ENCODE peak calls at places on chromosome 13, in five cellular contexts. One of them, this sample, is unnamed.

GRCh38 chr13:106599875-106600797 is 32.2 kb upstream of the ARGLU1 start:
- DNase-seq in left ventricle myocardium inferior: no peak
- DNase-seq in effector memory CD4-positive, alpha-beta T cell: no peak
- DNase-seq in foreskin keratinocyte: no peak
- DNase-seq in dorsolateral prefrontal cortex: no peak
- DNase-seq in this sample: no peak

GRCh38 chr13:66577358-66577757 is 652.8 kb downstream of the PCDH9 start:
- DNase-seq in dorsolateral prefrontal cortex: no peak
- DNase-seq in foreskin keratinocyte: no peak
- DNase-seq in effector memory CD4-positive, alpha-beta T cell: no peak
- DNase-seq in left ventricle myocardium inferior: no peak
- DNase-seq in this sample: no peak

GRCh38 chr13:26480246-26480855 is 77.1 kb upstream of the WASF3 start:
- DNase-seq in dorsolateral prefrontal cortex: no peak
- DNase-seq in effector memory CD4-positive, alpha-beta T cell: no peak
- DNase-seq in foreskin keratinocyte: no peak
- DNase-seq in left ventricle myocardium inferior: no peak
- DNase-seq in this sample: no peak

GRCh38 chr13:89925107-89925506 is 1422.4 kb upstream of the MIR17HG start:
- DNase-seq in dorsolateral prefrontal cortex: no peak
- DNase-seq in foreskin keratinocyte: no peak
- DNase-seq in effector memory CD4-positive, alpha-beta T cell: no peak
- DNase-seq in left ventricle myocardium inferior: no peak
- DNase-seq in this sample: no peak

GRCh38 chr13:29703421-29703820 is 107.9 kb upstream of the SLC7A1 start:
- DNase-seq in left ventricle myocardium inferior: no peak
- DNase-seq in dorsolateral prefrontal cortex: no peak
- DNase-seq in effector memory CD4-positive, alpha-beta T cell: no peak
- DNase-seq in foreskin keratinocyte: no peak
- DNase-seq in this sample: no peak

GRCh38 chr13:103066991-103067390 is 774 bp upstream of the SLC10A2 start:
- DNase-seq in foreskin keratinocyte: no peak
- DNase-seq in left ventricle myocardium inferior: no peak
- DNase-seq in effector memory CD4-positive, alpha-beta T cell: no peak
- DNase-seq in dorsolateral prefrontal cortex: no peak
- DNase-seq in this sample: no peak

GRCh38 chr13:113860579-113861432 is 3.1 kb downstream of the GAS6 start:
- DNase-seq in left ventricle myocardium inferior: no peak
- DNase-seq in effector memory CD4-positive, alpha-beta T cell: no peak
- DNase-seq in foreskin keratinocyte: no peak
- DNase-seq in dorsolateral prefrontal cortex: peak; percentile 8
- DNase-seq in this sample: no peak

GRCh38 chr13:87344176-87344575 is 327.0 kb upstream of the SLITRK5 start:
- DNase-seq in effector memory CD4-positive, alpha-beta T cell: no peak
- DNase-seq in left ventricle myocardium inferior: no peak
- DNase-seq in foreskin keratinocyte: peak; percentile 4
- DNase-seq in dorsolateral prefrontal cortex: no peak
- DNase-seq in this sample: no peak

GRCh38 chr13:57612568-57612967 is 19.0 kb upstream of the PCDH17 start:
- DNase-seq in foreskin keratinocyte: no peak
- DNase-seq in effector memory CD4-positive, alpha-beta T cell: no peak
- DNase-seq in dorsolateral prefrontal cortex: no peak
- DNase-seq in left ventricle myocardium inferior: no peak
- DNase-seq in this sample: no peak

GRCh38 chr13:110301606-110302131 is 5.3 kb downstream of the COL4A1 start:
- DNase-seq in effector memory CD4-positive, alpha-beta T cell: no peak
- DNase-seq in foreskin keratinocyte: no peak
- DNase-seq in dorsolateral prefrontal cortex: no peak
- DNase-seq in left ventricle myocardium inferior: no peak
- DNase-seq in this sample: no peak

GRCh38 chr13:112053744-112054615 is 13.0 kb upstream of the SOX1 start:
- DNase-seq in foreskin keratinocyte: no peak
- DNase-seq in dorsolateral prefrontal cortex: no peak
- DNase-seq in effector memory CD4-positive, alpha-beta T cell: no peak
- DNase-seq in left ventricle myocardium inferior: no peak
- DNase-seq in this sample: peak; percentile 68
- H3K27me3 ChIP-seq in foreskin keratinocyte: peaks cover 77% of the 10 kb centered on the region
- H3K27me3 ChIP-seq in dorsolateral prefrontal cortex: peaks cover 4% of the 10 kb centered on the region
- H3K27me3 ChIP-seq in effector memory CD4-positive, alpha-beta T cell: peaks cover 54% of the 10 kb centered on the region
- H3K27me3 ChIP-seq in left ventricle myocardium inferior: peaks cover 100% of the 10 kb centered on the region
- H3K27me3 ChIP-seq in this sample: peaks cover 74% of the 10 kb centered on the region

DNA sequence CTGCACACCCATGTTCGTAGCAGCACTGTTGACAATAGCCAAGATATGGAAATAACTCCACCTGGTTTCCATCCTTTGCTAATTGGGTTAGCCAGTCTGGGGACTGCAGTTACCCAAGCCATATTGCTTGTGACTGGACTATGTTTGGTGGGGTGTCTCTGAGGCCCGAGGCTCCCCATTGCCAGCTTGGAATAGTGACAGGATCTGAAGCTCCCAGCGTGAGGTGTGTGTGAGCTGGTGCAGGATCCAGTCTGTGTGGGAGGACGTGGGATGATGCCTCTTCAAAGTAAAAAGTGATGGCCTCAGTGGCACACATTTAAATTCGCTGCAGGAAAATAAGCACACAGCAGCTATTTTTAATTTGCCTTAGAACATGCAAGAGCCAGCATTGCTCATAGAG is 74.9 kb downstream of the TEX26 start:
- DNase-seq in foreskin keratinocyte: no peak
- DNase-seq in effector memory CD4-positive, alpha-beta T cell: no peak
- DNase-seq in dorsolateral prefrontal cortex: peak; percentile 34
- DNase-seq in left ventricle myocardium inferior: no peak
- DNase-seq in this sample: no peak
- H3K27me3 ChIP-seq in foreskin keratinocyte: peaks cover 2% of the 10 kb centered on the region
- H3K27me3 ChIP-seq in effector memory CD4-positive, alpha-beta T cell: peaks cover 2% of the 10 kb centered on the region
- H3K27me3 ChIP-seq in dorsolateral prefrontal cortex: no peaks in the 10 kb centered on the region
- H3K27me3 ChIP-seq in left ventricle myocardium inferior: peaks cover 91% of the 10 kb centered on the region
- H3K27me3 ChIP-seq in this sample: peaks cover 40% of the 10 kb centered on the region

GRCh38 chr13:111528513-111528912 is 208.1 kb downstream of the TEX29 start:
- DNase-seq in dorsolateral prefrontal cortex: no peak
- DNase-seq in left ventricle myocardium inferior: no peak
- DNase-seq in effector memory CD4-positive, alpha-beta T cell: no peak
- DNase-seq in foreskin keratinocyte: no peak
- DNase-seq in this sample: peak; percentile 6

GRCh38 chr13:111532111-111532510 is 211.7 kb downstream of the TEX29 start:
- DNase-seq in left ventricle myocardium inferior: no peak
- DNase-seq in effector memory CD4-positive, alpha-beta T cell: no peak
- DNase-seq in foreskin keratinocyte: no peak
- DNase-seq in dorsolateral prefrontal cortex: no peak
- DNase-seq in this sample: no peak

GRCh38 chr13:111530137-111530536 is 209.7 kb downstream of the TEX29 start:
- DNase-seq in foreskin keratinocyte: no peak
- DNase-seq in effector memory CD4-positive, alpha-beta T cell: no peak
- DNase-seq in left ventricle myocardium inferior: no peak
- DNase-seq in dorsolateral prefrontal cortex: no peak
- DNase-seq in this sample: peak; percentile 51

GRCh38 chr13:111533900-111534645 is 213.6 kb downstream of the TEX29 start:
- DNase-seq in left ventricle myocardium inferior: no peak
- DNase-seq in foreskin keratinocyte: no peak
- DNase-seq in dorsolateral prefrontal cortex: no peak
- DNase-seq in effector memory CD4-positive, alpha-beta T cell: no peak
- DNase-seq in this sample: no peak

DNA sequence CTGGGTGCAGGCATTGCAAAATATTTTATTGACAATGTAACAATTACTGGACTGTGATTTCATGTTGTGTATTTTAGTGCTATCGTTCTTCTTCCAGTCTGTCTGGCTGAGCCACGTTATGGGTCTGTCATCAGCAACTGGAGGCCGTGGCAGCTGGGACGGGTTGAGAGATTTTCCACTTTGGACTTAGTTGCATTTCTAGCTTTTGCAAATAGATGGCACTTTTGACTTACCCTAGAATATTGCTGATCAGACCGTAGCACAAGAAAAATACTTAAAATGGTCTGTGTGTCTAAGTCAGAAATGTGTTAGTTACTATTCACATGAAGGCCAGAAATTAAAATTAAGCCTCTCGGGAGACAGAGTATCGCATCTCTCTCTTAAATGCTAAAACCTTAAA is 211.1 kb downstream of the TEX29 start:
- DNase-seq in left ventricle myocardium inferior: no peak
- DNase-seq in effector memory CD4-positive, alpha-beta T cell: no peak
- DNase-seq in foreskin keratinocyte: no peak
- DNase-seq in dorsolateral prefrontal cortex: peak; percentile 46
- DNase-seq in this sample: no peak
- H3K27me3 ChIP-seq in left ventricle myocardium inferior: peaks cover 94% of the 10 kb centered on the region
- H3K27me3 ChIP-seq in effector memory CD4-positive, alpha-beta T cell: peaks cover 13% of the 10 kb centered on the region
- H3K27me3 ChIP-seq in foreskin keratinocyte: peaks cover 7% of the 10 kb centered on the region
- H3K27me3 ChIP-seq in dorsolateral prefrontal cortex: no peaks in the 10 kb centered on the region
- H3K27me3 ChIP-seq in this sample: peaks cover 25% of the 10 kb centered on the region

GRCh38 chr13:78593129-78593528 is 10.2 kb downstream of the POU4F1 start:
- DNase-seq in foreskin keratinocyte: no peak
- DNase-seq in dorsolateral prefrontal cortex: no peak
- DNase-seq in effector memory CD4-positive, alpha-beta T cell: no peak
- DNase-seq in left ventricle myocardium inferior: no peak
- DNase-seq in this sample: no peak

GRCh38 chr13:78593652-78594494 is 9.5 kb downstream of the POU4F1 start:
- DNase-seq in foreskin keratinocyte: no peak
- DNase-seq in left ventricle myocardium inferior: no peak
- DNase-seq in dorsolateral prefrontal cortex: no peak
- DNase-seq in effector memory CD4-positive, alpha-beta T cell: no peak
- DNase-seq in this sample: no peak

GRCh38 chr13:78587395-78587794 is 16.0 kb downstream of the POU4F1 start:
- DNase-seq in effector memory CD4-positive, alpha-beta T cell: no peak
- DNase-seq in foreskin keratinocyte: no peak
- DNase-seq in left ventricle myocardium inferior: no peak
- DNase-seq in dorsolateral prefrontal cortex: no peak
- DNase-seq in this sample: no peak

GRCh38 chr13:78586706-78587105 is 16.6 kb downstream of the POU4F1 start:
- DNase-seq in foreskin keratinocyte: no peak
- DNase-seq in left ventricle myocardium inferior: no peak
- DNase-seq in dorsolateral prefrontal cortex: no peak
- DNase-seq in effector memory CD4-positive, alpha-beta T cell: no peak
- DNase-seq in this sample: no peak

GRCh38 chr13:78589206-78589605 is 14.1 kb downstream of the POU4F1 start:
- DNase-seq in dorsolateral prefrontal cortex: no peak
- DNase-seq in left ventricle myocardium inferior: peak; percentile 32
- DNase-seq in foreskin keratinocyte: no peak
- DNase-seq in effector memory CD4-positive, alpha-beta T cell: no peak
- DNase-seq in this sample: no peak
- H3K27me3 ChIP-seq in dorsolateral prefrontal cortex: peaks cover 18% of the 10 kb centered on the region
- H3K27me3 ChIP-seq in left ventricle myocardium inferior: peaks cover 100% of the 10 kb centered on the region
- H3K27me3 ChIP-seq in foreskin keratinocyte: peaks cover 87% of the 10 kb centered on the region
- H3K27me3 ChIP-seq in effector memory CD4-positive, alpha-beta T cell: peaks cover 55% of the 10 kb centered on the region
- H3K27me3 ChIP-seq in this sample: peaks cover 87% of the 10 kb centered on the region

GRCh38 chr13:21759503-21759902 is 88.6 kb downstream of the FGF9 start:
- DNase-seq in dorsolateral prefrontal cortex: no peak
- DNase-seq in effector memory CD4-positive, alpha-beta T cell: no peak
- DNase-seq in foreskin keratinocyte: no peak
- DNase-seq in left ventricle myocardium inferior: no peak
- DNase-seq in this sample: no peak
- H3K27me3 ChIP-seq in dorsolateral prefrontal cortex: no peaks in the 10 kb centered on the region
- H3K27me3 ChIP-seq in effector memory CD4-positive, alpha-beta T cell: no peaks in the 10 kb centered on the region
- H3K27me3 ChIP-seq in foreskin keratinocyte: no peaks in the 10 kb centered on the region
- H3K27me3 ChIP-seq in left ventricle myocardium inferior: no peaks in the 10 kb centered on the region
- H3K27me3 ChIP-seq in this sample: no peaks in the 10 kb centered on the region

GRCh38 chr13:99661791-99662190 is 160.5 kb downstream of the TM9SF2 start:
- DNase-seq in effector memory CD4-positive, alpha-beta T cell: no peak
- DNase-seq in left ventricle myocardium inferior: no peak
- DNase-seq in foreskin keratinocyte: no peak
- DNase-seq in dorsolateral prefrontal cortex: no peak
- DNase-seq in this sample: no peak

GRCh38 chr13:99659234-99659633 is 158.0 kb downstream of the TM9SF2 start:
- DNase-seq in effector memory CD4-positive, alpha-beta T cell: no peak
- DNase-seq in foreskin keratinocyte: no peak
- DNase-seq in dorsolateral prefrontal cortex: no peak
- DNase-seq in left ventricle myocardium inferior: no peak
- DNase-seq in this sample: no peak

GRCh38 chr13:99658266-99658991 is 157.2 kb downstream of the TM9SF2 start:
- DNase-seq in left ventricle myocardium inferior: peak; percentile 59
- DNase-seq in dorsolateral prefrontal cortex: peak; percentile 36
- DNase-seq in effector memory CD4-positive, alpha-beta T cell: peak; percentile 42
- DNase-seq in foreskin keratinocyte: no peak
- DNase-seq in this sample: peak; percentile 88

GRCh38 chr13:99657848-99658265 is 156.6 kb downstream of the TM9SF2 start:
- DNase-seq in effector memory CD4-positive, alpha-beta T cell: peak; percentile 17
- DNase-seq in dorsolateral prefrontal cortex: no peak
- DNase-seq in left ventricle myocardium inferior: peak; percentile 31
- DNase-seq in foreskin keratinocyte: no peak
- DNase-seq in this sample: no peak

GRCh38 chr13:99660101-99660500 is 158.8 kb downstream of the TM9SF2 start:
- DNase-seq in left ventricle myocardium inferior: no peak
- DNase-seq in foreskin keratinocyte: no peak
- DNase-seq in effector memory CD4-positive, alpha-beta T cell: no peak
- DNase-seq in dorsolateral prefrontal cortex: no peak
- DNase-seq in this sample: no peak
- H3K27me3 ChIP-seq in left ventricle myocardium inferior: no peaks in the 10 kb centered on the region
- H3K27me3 ChIP-seq in foreskin keratinocyte: peaks cover 88% of the 10 kb centered on the region
- H3K27me3 ChIP-seq in effector memory CD4-positive, alpha-beta T cell: no peaks in the 10 kb centered on the region
- H3K27me3 ChIP-seq in dorsolateral prefrontal cortex: no peaks in the 10 kb centered on the region
- H3K27me3 ChIP-seq in this sample: peaks cover 14% of the 10 kb centered on the region

GRCh38 chr13:62760724-62761123 is 1345.1 kb upstream of the PCDH20 start:
- DNase-seq in dorsolateral prefrontal cortex: no peak
- DNase-seq in foreskin keratinocyte: no peak
- DNase-seq in left ventricle myocardium inferior: no peak
- DNase-seq in effector memory CD4-positive, alpha-beta T cell: no peak
- DNase-seq in this sample: no peak
- H3K27me3 ChIP-seq in dorsolateral prefrontal cortex: peaks cover 2% of the 10 kb centered on the region
- H3K27me3 ChIP-seq in foreskin keratinocyte: no peaks in the 10 kb centered on the region
- H3K27me3 ChIP-seq in left ventricle myocardium inferior: no peaks in the 10 kb centered on the region
- H3K27me3 ChIP-seq in effector memory CD4-positive, alpha-beta T cell: no peaks in the 10 kb centered on the region
- H3K27me3 ChIP-seq in this sample: no peaks in the 10 kb centered on the region

GRCh38 chr13:75294110-75294509 is 187.9 kb downstream of the TBC1D4 start:
- DNase-seq in left ventricle myocardium inferior: no peak
- DNase-seq in effector memory CD4-positive, alpha-beta T cell: no peak
- DNase-seq in dorsolateral prefrontal cortex: no peak
- DNase-seq in foreskin keratinocyte: no peak
- DNase-seq in this sample: no peak
- H3K27me3 ChIP-seq in left ventricle myocardium inferior: no peaks in the 10 kb centered on the region
- H3K27me3 ChIP-seq in effector memory CD4-positive, alpha-beta T cell: no peaks in the 10 kb centered on the region
- H3K27me3 ChIP-seq in dorsolateral prefrontal cortex: no peaks in the 10 kb centered on the region
- H3K27me3 ChIP-seq in foreskin keratinocyte: no peaks in the 10 kb centered on the region
- H3K27me3 ChIP-seq in this sample: no peaks in the 10 kb centered on the region

GRCh38 chr13:94706854-94707399 is 5.4 kb downstream of the SOX21 start:
- DNase-seq in dorsolateral prefrontal cortex: peak; percentile 57
- DNase-seq in foreskin keratinocyte: no peak
- DNase-seq in effector memory CD4-positive, alpha-beta T cell: no peak
- DNase-seq in left ventricle myocardium inferior: no peak
- DNase-seq in this sample: no peak
- H3K27me3 ChIP-seq in dorsolateral prefrontal cortex: peaks cover 29% of the 10 kb centered on the region
- H3K27me3 ChIP-seq in foreskin keratinocyte: peaks cover 96% of the 10 kb centered on the region
- H3K27me3 ChIP-seq in effector memory CD4-positive, alpha-beta T cell: peaks cover 79% of the 10 kb centered on the region
- H3K27me3 ChIP-seq in left ventricle myocardium inferior: peaks cover 100% of the 10 kb centered on the region
- H3K27me3 ChIP-seq in this sample: peaks cover 98% of the 10 kb centered on the region